ENCODE peak calls at places on chromosomes 2 and 18, in eight cellular contexts. N is endothelial cell of umbilical vein, O is A549, Q is upper lobe of left lung, Y is esophagus muscularis mucosa, S is stomach, U is transverse colon, I is erythroblast. Z is an unnamed sample.

GRCh38 chr18:12750076-12750707 is 47.4 kb downstream of the PSMG2 start:
- DNase-seq in N (no peak), O (no peak), Q (no peak), Y (no peak), S (no peak), U (peak), I (no peak), Z (no peak)

GRCh38 chr2:136557203-136557602 is 208.1 kb upstream of the THSD7B start:
- DNase-seq in N (no peak), O (no peak), Q (no peak), Y (no peak), S (no peak), U (no peak), I (no peak), Z (no peak)

GRCh38 chr2:10094271-10094814 is 14.1 kb upstream of the CYS1 start:
- DNase-seq in N (no peak), O (no peak), Q (no peak), Y (no peak), S (no peak), U (no peak), I (no peak), Z (no peak)

GRCh38 chr18:45357681-45358470 is 257.4 kb upstream of the SLC14A2 start:
- DNase-seq in N (no peak), O (no peak), Q (no peak), Y (no peak), S (no peak), U (no peak), I (peak), Z (no peak)

GRCh38 chr2:157476915-157477709 is 33.2 kb upstream of the CYTIP start:
- DNase-seq in N (no peak), O (no peak), Q (no peak), Y (no peak), S (no peak), U (no peak), I (no peak), Z (no peak)

GRCh38 chr2:99420751-99421299 is 69.0 kb downstream of the REV1 start:
- DNase-seq in N (peak), O (no peak), Q (no peak), Y (no peak), S (no peak), U (no peak), I (no peak), Z (no peak)

GRCh38 chr2:66255871-66256270 is 179.1 kb upstream of the MEIS1 start:
- DNase-seq in N (no peak), O (no peak), Q (no peak), Y (no peak), S (no peak), U (no peak), I (no peak), Z (no peak)

GRCh38 chr18:74715306-74715705 is 117.6 kb downstream of the ZNF407 start:
- DNase-seq in N (no peak), O (no peak), Q (no peak), Y (no peak), S (no peak), U (no peak), I (no peak), Z (no peak)

DNA sequence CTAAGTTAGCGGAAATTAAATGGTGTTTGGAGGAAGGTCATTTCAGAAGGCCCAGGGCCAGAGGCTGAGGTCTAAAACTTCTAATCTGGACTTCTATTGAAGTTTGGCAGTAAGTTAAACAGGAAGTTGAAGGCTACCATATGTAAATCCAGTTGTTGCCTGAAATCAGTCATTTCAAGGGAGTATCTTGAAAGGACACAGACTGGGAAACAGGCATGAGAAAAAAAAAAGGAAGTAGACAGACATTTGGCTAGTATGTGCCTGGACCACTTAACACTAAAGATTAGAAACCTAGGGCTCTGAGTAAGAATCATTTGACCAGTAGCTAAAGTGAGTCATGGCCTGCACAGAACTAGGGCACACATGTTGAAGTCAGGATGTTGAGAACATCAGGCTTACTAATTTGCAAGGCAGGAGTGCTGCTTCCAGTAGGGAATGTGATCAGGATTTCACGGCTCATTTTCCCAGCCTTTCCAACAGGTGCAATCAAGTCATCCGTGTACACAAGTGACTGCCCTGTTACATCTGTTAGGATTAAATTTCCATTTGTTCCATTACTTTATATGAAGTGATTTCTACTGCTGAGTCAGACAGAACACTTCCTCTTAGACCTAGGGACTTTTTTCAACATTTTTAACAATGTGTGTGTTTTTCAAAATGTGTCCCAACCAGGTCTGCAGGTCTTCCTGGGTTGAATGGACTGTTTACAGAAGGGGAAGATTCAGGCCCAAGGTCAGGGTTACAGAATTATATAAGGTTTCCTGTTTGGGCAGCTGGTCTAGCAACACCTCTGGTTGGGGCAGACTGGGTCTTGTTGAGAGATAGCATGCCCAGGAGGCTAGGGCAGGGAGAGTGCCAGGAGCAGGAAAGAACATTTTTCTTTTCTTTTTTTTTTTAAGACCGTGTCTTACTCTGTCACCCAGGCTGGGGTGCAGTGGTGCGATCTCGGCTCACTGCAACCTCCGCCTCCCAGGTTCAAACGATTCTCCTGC is 145.6 kb downstream of the TGIF1 start:
- DNase-seq in N (peak), O (no peak), Q (peak), Y (no peak), S (peak), U (peak), I (peak), Z (no peak)
- TF ChIP-seq POLR2A in N (peak), O (no peak), Q (peak), Y (no peak), S (no peak), U (peak), I (peak), Z (no peak)

GRCh38 chr2:176106636-176107539 is at the start of gene HOXD11:
- DNase-seq in N (peak), O (peak), Q (no peak), Y (no peak), S (no peak), U (peak), I (peak), Z (no peak)
- TF ChIP-seq POLR2A in N (no peak), O (no peak), Q (no peak), Y (no peak), S (no peak), U (peak), I (no peak), Z (no peak)

GRCh38 chr2:42794271-42795046 is 2.1 kb upstream of the HAAO start:
- DNase-seq in N (no peak), O (peak), Q (no peak), Y (no peak), S (no peak), U (peak), I (no peak), Z (no peak)

GRCh38 chr2:42792087-42792582 is 248 bp downstream of the HAAO start:
- DNase-seq in N (no peak), O (no peak), Q (peak), Y (no peak), S (no peak), U (no peak), I (no peak), Z (no peak)

GRCh38 chr2:42793314-42794270 is 1.2 kb upstream of the HAAO start:
- DNase-seq in N (no peak), O (no peak), Q (no peak), Y (no peak), S (no peak), U (no peak), I (no peak), Z (no peak)

GRCh38 chr2:42791606-42792005 is 777 bp downstream of the HAAO start:
- DNase-seq in N (no peak), O (no peak), Q (no peak), Y (no peak), S (no peak), U (no peak), I (no peak), Z (no peak)

GRCh38 chr2:42792583-42793313 is at the start of gene HAAO:
- DNase-seq in N (peak), O (no peak), Q (peak), Y (no peak), S (peak), U (peak), I (no peak), Z (no peak)
- TF ChIP-seq POLR2A in N (no peak), O (no peak), Q (no peak), Y (no peak), S (no peak), U (peak), I (no peak), Z (no peak)

GRCh38 chr2:72415256-72415655 is 267.6 kb upstream of the CYP26B1 start:
- DNase-seq in N (no peak), O (no peak), Q (no peak), Y (no peak), S (no peak), U (no peak), I (no peak), Z (no peak)
- TF ChIP-seq POLR2A in N (no peak), O (no peak), Q (no peak), Y (no peak), S (no peak), U (no peak), I (no peak), Z (no peak)